ENCODE peak calls at places on chromosomes 4 and X, in five cellular contexts. Y is posterior cingulate gyrus, V is anterior cingulate cortex, O is pons, Z is NCI-H187 treated with DMSO at 0.1 percent for 48 hours. J is an unnamed sample.

GRCh38 chrX:150688911-150689451 is 4.2 kb upstream of the MTMR1 start:
- DNase-seq in Y (no peak), Z (no peak), O (no peak), V (no peak), J (peak)

GRCh38 chrX:69028006-69028760 is 137.1 kb downstream of the PJA1 start:
- DNase-seq in V (no peak), Y (no peak), O (no peak), Z (no peak), J (no peak)

GRCh38 chrX:150854856-150855255 is 43.6 kb downstream of the CD99L2 start:
- DNase-seq in O (no peak), V (no peak), Z (no peak), Y (no peak), J (no peak)

GRCh38 chr4:55554453-55555030 is 7.8 kb upstream of the CLOCK start:
- DNase-seq in Z (no peak), V (peak), Y (no peak), O (peak), J (peak)

GRCh38 chrX:63503541-63503940 is 152.4 kb upstream of the SPIN4 start:
- DNase-seq in Y (no peak), O (no peak), V (no peak), Z (no peak), J (peak)

GRCh38 chr4:85861064-85861767 is 386.3 kb downstream of the ARHGAP24 start:
- DNase-seq in O (no peak), Y (no peak), V (no peak), Z (no peak), J (no peak)

GRCh38 chrX:105533951-105534350 is 288.4 kb upstream of the NRK start:
- DNase-seq in V (no peak), Z (no peak), Y (no peak), O (no peak), J (no peak)

GRCh38 chr4:76716020-76716419 is 181.9 kb downstream of the SOWAHB start:
- DNase-seq in Z (no peak), O (no peak), Y (no peak), V (peak), J (no peak)

GRCh38 chrX:124401696-124402095 is 55.3 kb downstream of the SH2D1A start:
- DNase-seq in Z (no peak), O (no peak), V (no peak), Y (no peak), J (no peak)

GRCh38 chr4:23061431-23061830 is 368.7 kb downstream of the GBA3 start:
- DNase-seq in V (no peak), Y (no peak), Z (no peak), O (no peak), J (no peak)

GRCh38 chr4:121100093-121100775 is 27.9 kb upstream of the NDNF start:
- DNase-seq in Z (no peak), Y (no peak), V (no peak), O (no peak), J (no peak)

GRCh38 chrX:131881194-131881593 is 141.9 kb upstream of the STK26 start:
- DNase-seq in Y (no peak), V (no peak), Z (no peak), O (no peak), J (no peak)

GRCh38 chrX:10467793-10468192 is 152.6 kb downstream of the MID1 start:
- DNase-seq in V (no peak), O (no peak), Y (no peak), Z (no peak), J (peak)

GRCh38 chr4:88352062-88352461 is 26.6 kb upstream of the HERC6 start:
- DNase-seq in O (no peak), Y (no peak), Z (no peak), V (no peak), J (peak)

GRCh38 chr4:41318839-41319530 is 62.3 kb downstream of the UCHL1 start:
- DNase-seq in Z (no peak), V (no peak), Y (no peak), O (no peak), J (no peak)

GRCh38 chr4:137267024-137267423 is 265.3 kb downstream of the PCDH18 start:
- DNase-seq in O (no peak), V (no peak), Y (no peak), Z (no peak), J (peak)

GRCh38 chrX:132127748-132128147 is at the start of gene FRMD7:
- DNase-seq in V (no peak), Y (no peak), Z (no peak), O (no peak), J (peak)

GRCh38 chrX:5708209-5708608 is 520.5 kb downstream of the NLGN4X start:
- DNase-seq in O (peak), V (no peak), Z (no peak), Y (no peak), J (peak)

GRCh38 chr4:39120418-39120817 is 58.4 kb downstream of the KLHL5 start:
- DNase-seq in Y (no peak), V (no peak), Z (no peak), O (no peak), J (no peak)

GRCh38 chr4:145939241-145939640 is 618 bp upstream of the ZNF827 start:
- DNase-seq in V (no peak), Y (no peak), O (no peak), Z (no peak), J (no peak)

GRCh38 chr4:76011700-76012387 is 4.5 kb upstream of the CXCL9 start:
- DNase-seq in Z (no peak), V (peak), O (peak), Y (no peak), J (peak)

J was measured in GM03348.